ENCODE peak calls at places on chromosomes 3 and 15, in seven cellular contexts. One of them, this sample, is unnamed.
A peak's percentile ranks its signal among the peaks of the same experiment; 100 is the strongest.

GRCh38 chr3:70531063-70531657 is 218.7 kb upstream of the MDFIC2 start:
- DNase-seq in breast epithelium: no peak
- DNase-seq in transverse colon: no peak
- DNase-seq in NB4: peak; percentile 18
- DNase-seq in spleen: no peak
- DNase-seq in heart left ventricle: no peak
- DNase-seq in body of pancreas: no peak
- DNase-seq in this sample: no peak

GRCh38 chr3:138384971-138385370 is 36.6 kb downstream of the MRAS start:
- DNase-seq in breast epithelium: no peak
- DNase-seq in transverse colon: no peak
- DNase-seq in NB4: peak; percentile 27
- DNase-seq in spleen: no peak
- DNase-seq in heart left ventricle: no peak
- DNase-seq in body of pancreas: no peak
- DNase-seq in this sample: no peak

GRCh38 chr3:122458992-122459391 is 43.1 kb upstream of the WDR5B start:
- DNase-seq in breast epithelium: no peak
- DNase-seq in transverse colon: no peak
- DNase-seq in NB4: peak; percentile 12
- DNase-seq in spleen: no peak
- DNase-seq in heart left ventricle: no peak
- DNase-seq in body of pancreas: no peak
- DNase-seq in this sample: peak; percentile 6

GRCh38 chr3:119401069-119401468 is 62.3 kb downstream of the TMEM39A start:
- DNase-seq in breast epithelium: no peak
- DNase-seq in transverse colon: no peak
- DNase-seq in NB4: no peak
- DNase-seq in spleen: no peak
- DNase-seq in heart left ventricle: no peak
- DNase-seq in body of pancreas: no peak
- DNase-seq in this sample: no peak

GRCh38 chr3:139299261-139300132 is 44.3 kb upstream of the MRPS22 start:
- DNase-seq in breast epithelium: no peak
- DNase-seq in transverse colon: no peak
- DNase-seq in NB4: no peak
- DNase-seq in spleen: peak; percentile 45
- DNase-seq in heart left ventricle: no peak
- DNase-seq in body of pancreas: peak; percentile 92
- DNase-seq in this sample: peak; percentile 50

GRCh38 chr3:124676236-124676635 is 54.0 kb upstream of the UMPS start:
- DNase-seq in breast epithelium: no peak
- DNase-seq in transverse colon: no peak
- DNase-seq in NB4: no peak
- DNase-seq in spleen: no peak
- DNase-seq in heart left ventricle: no peak
- DNase-seq in body of pancreas: no peak
- DNase-seq in this sample: no peak

GRCh38 chr3:13308406-13308805 is 111.7 kb downstream of the NUP210 start:
- DNase-seq in breast epithelium: no peak
- DNase-seq in transverse colon: peak; percentile 31
- DNase-seq in NB4: peak; percentile 58
- DNase-seq in spleen: peak; percentile 66
- DNase-seq in heart left ventricle: no peak
- DNase-seq in body of pancreas: peak; percentile 74
- DNase-seq in this sample: peak; percentile 70

GRCh38 chr3:46693038-46693896 is at the start of gene ALS2CL:
- DNase-seq in breast epithelium: peak; percentile 45
- DNase-seq in transverse colon: peak; percentile 81
- DNase-seq in NB4: peak; percentile 30
- DNase-seq in spleen: peak; percentile 92
- DNase-seq in heart left ventricle: peak; percentile 79
- DNase-seq in body of pancreas: peak; percentile 76
- DNase-seq in this sample: peak; percentile 73

GRCh38 chr15:57495554-57496235 is 96.0 kb upstream of the MYZAP start:
- DNase-seq in breast epithelium: no peak
- DNase-seq in transverse colon: no peak
- DNase-seq in NB4: no peak
- DNase-seq in spleen: no peak
- DNase-seq in heart left ventricle: no peak
- DNase-seq in body of pancreas: no peak
- DNase-seq in this sample: no peak

GRCh38 chr3:191356586-191357439 is 26.5 kb upstream of the UTS2B start:
- DNase-seq in breast epithelium: no peak
- DNase-seq in transverse colon: no peak
- DNase-seq in NB4: no peak
- DNase-seq in spleen: no peak
- DNase-seq in heart left ventricle: no peak
- DNase-seq in body of pancreas: no peak
- DNase-seq in this sample: peak; percentile 26

GRCh38 chr15:31261266-31262142 is 65.1 kb upstream of the KLF13 start:
- DNase-seq in breast epithelium: no peak
- DNase-seq in transverse colon: no peak
- DNase-seq in NB4: no peak
- DNase-seq in spleen: peak; percentile 70
- DNase-seq in heart left ventricle: no peak
- DNase-seq in body of pancreas: peak; percentile 24
- DNase-seq in this sample: no peak

GRCh38 chr3:10228248-10228950 is 19.9 kb upstream of the TATDN2 start:
- DNase-seq in breast epithelium: no peak
- DNase-seq in transverse colon: no peak
- DNase-seq in NB4: peak; percentile 91
- DNase-seq in spleen: no peak
- DNase-seq in heart left ventricle: no peak
- DNase-seq in body of pancreas: peak; percentile 42
- DNase-seq in this sample: no peak

GRCh38 chr15:36183207-36183606 is 396.2 kb upstream of the CDIN1 start:
- DNase-seq in breast epithelium: no peak
- DNase-seq in transverse colon: no peak
- DNase-seq in NB4: no peak
- DNase-seq in spleen: no peak
- DNase-seq in heart left ventricle: no peak
- DNase-seq in body of pancreas: no peak
- DNase-seq in this sample: no peak

GRCh38 chr3:168467085-168467714 is 371.5 kb upstream of the GOLIM4 start:
- DNase-seq in breast epithelium: no peak
- DNase-seq in transverse colon: no peak
- DNase-seq in NB4: peak; percentile 14
- DNase-seq in spleen: no peak
- DNase-seq in heart left ventricle: no peak
- DNase-seq in body of pancreas: peak; percentile 29
- DNase-seq in this sample: no peak

GRCh38 chr3:63595221-63595620 is 57.3 kb upstream of the SNTN start:
- DNase-seq in breast epithelium: no peak
- DNase-seq in transverse colon: no peak
- DNase-seq in NB4: no peak
- DNase-seq in spleen: no peak
- DNase-seq in heart left ventricle: no peak
- DNase-seq in body of pancreas: no peak
- DNase-seq in this sample: no peak

GRCh38 chr15:85382942-85383341 is 2.5 kb downstream of the AKAP13 start:
- DNase-seq in breast epithelium: no peak
- DNase-seq in transverse colon: no peak
- DNase-seq in NB4: no peak
- DNase-seq in spleen: no peak
- DNase-seq in heart left ventricle: no peak
- DNase-seq in body of pancreas: no peak
- DNase-seq in this sample: no peak

GRCh38 chr3:58242340-58242739 is 4.7 kb downstream of the ABHD6 start:
- DNase-seq in breast epithelium: no peak
- DNase-seq in transverse colon: no peak
- DNase-seq in NB4: no peak
- DNase-seq in spleen: no peak
- DNase-seq in heart left ventricle: no peak
- DNase-seq in body of pancreas: no peak
- DNase-seq in this sample: no peak

GRCh38 chr3:13644341-13645082 is 95.6 kb downstream of the FBLN2 start:
- DNase-seq in breast epithelium: no peak
- DNase-seq in transverse colon: no peak
- DNase-seq in NB4: no peak
- DNase-seq in spleen: no peak
- DNase-seq in heart left ventricle: no peak
- DNase-seq in body of pancreas: no peak
- DNase-seq in this sample: no peak

GRCh38 chr3:56557815-56558170 is 818 bp downstream of the CCDC66 start:
- DNase-seq in breast epithelium: no peak
- DNase-seq in transverse colon: no peak
- DNase-seq in NB4: no peak
- DNase-seq in spleen: no peak
- DNase-seq in heart left ventricle: no peak
- DNase-seq in body of pancreas: no peak
- DNase-seq in this sample: no peak

GRCh38 chr3:165783383-165783782 is 53.8 kb downstream of the BCHE start:
- DNase-seq in breast epithelium: no peak
- DNase-seq in transverse colon: no peak
- DNase-seq in NB4: no peak
- DNase-seq in spleen: no peak
- DNase-seq in heart left ventricle: no peak
- DNase-seq in body of pancreas: no peak
- DNase-seq in this sample: no peak

GRCh38 chr15:63264685-63265302 is 12.6 kb upstream of the APH1B start:
- DNase-seq in breast epithelium: no peak
- DNase-seq in transverse colon: no peak
- DNase-seq in NB4: no peak
- DNase-seq in spleen: no peak
- DNase-seq in heart left ventricle: no peak
- DNase-seq in body of pancreas: no peak
- DNase-seq in this sample: no peak

GRCh38 chr15:40549894-40550293 is 14.9 kb downstream of the CCDC32 start:
- DNase-seq in breast epithelium: no peak
- DNase-seq in transverse colon: no peak
- DNase-seq in NB4: no peak
- DNase-seq in spleen: no peak
- DNase-seq in heart left ventricle: peak; percentile 83
- DNase-seq in body of pancreas: no peak
- DNase-seq in this sample: no peak

GRCh38 chr3:132154619-132155018 is 119.8 kb upstream of the CPNE4 start:
- DNase-seq in breast epithelium: no peak
- DNase-seq in transverse colon: no peak
- DNase-seq in NB4: no peak
- DNase-seq in spleen: no peak
- DNase-seq in heart left ventricle: no peak
- DNase-seq in body of pancreas: no peak
- DNase-seq in this sample: no peak

GRCh38 chr3:69282191-69282590 is 103.7 kb downstream of the FRMD4B start:
- DNase-seq in breast epithelium: no peak
- DNase-seq in transverse colon: no peak
- DNase-seq in NB4: no peak
- DNase-seq in spleen: no peak
- DNase-seq in heart left ventricle: no peak
- DNase-seq in body of pancreas: peak; percentile 15
- DNase-seq in this sample: no peak

DNA sequence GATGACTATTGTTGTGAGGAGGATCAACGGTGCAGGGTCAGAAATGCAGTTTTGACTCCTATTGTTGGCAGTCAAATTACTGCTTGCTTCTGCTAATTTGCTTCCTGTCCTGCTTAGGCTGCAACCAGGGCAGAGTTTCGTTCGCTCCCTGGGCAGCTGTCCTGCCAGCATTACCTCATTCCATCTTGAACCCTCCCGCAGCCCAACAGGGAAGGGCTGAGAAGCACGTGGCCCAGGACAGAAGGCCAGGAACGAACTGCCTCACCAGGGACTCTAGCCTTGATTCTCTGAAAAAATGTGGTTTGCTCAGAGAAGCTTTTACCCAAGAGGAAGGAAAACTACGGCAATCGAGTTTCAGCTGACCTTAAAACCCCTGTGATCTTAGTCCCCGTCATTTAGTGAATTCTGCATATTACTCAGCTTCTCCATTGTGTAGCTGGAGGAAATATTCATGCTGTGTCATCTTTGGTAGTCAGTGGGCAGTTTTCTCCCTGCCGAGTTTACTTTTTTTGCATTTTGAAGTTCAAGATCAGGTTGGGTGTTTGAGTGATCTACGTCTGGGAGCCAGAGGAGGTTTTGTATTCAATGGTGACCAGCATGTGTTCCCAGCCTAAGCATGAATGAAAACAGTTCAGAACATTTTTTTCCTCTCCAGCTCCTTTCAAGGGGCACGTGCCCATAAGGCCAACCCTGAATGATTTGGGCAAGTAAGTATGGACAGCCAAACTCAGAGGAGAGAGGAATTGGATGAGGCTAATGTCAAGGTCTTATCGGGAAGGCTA is 23.0 kb downstream of the TLNRD1 start:
- DNase-seq in breast epithelium: no peak
- DNase-seq in transverse colon: peak; percentile 43
- DNase-seq in NB4: peak; percentile 84
- DNase-seq in spleen: peak; percentile 86
- DNase-seq in heart left ventricle: peak; percentile 73
- DNase-seq in body of pancreas: peak; percentile 69
- DNase-seq in this sample: no peak
- TF ChIP-seq POLR2A in breast epithelium: no peak
- TF ChIP-seq POLR2A in transverse colon: no peak
- TF ChIP-seq POLR2A in NB4: no peak
- TF ChIP-seq POLR2A in spleen: no peak
- TF ChIP-seq POLR2A in heart left ventricle: no peak
- TF ChIP-seq POLR2A in body of pancreas: no peak
- TF ChIP-seq POLR2A in this sample: no peak

GRCh38 chr3:194271459-194272035 is 79.6 kb downstream of the CPN2 start:
- DNase-seq in breast epithelium: no peak
- DNase-seq in transverse colon: no peak
- DNase-seq in NB4: peak; percentile 38
- DNase-seq in spleen: no peak
- DNase-seq in heart left ventricle: no peak
- DNase-seq in body of pancreas: no peak
- DNase-seq in this sample: no peak
- TF ChIP-seq POLR2A in breast epithelium: no peak
- TF ChIP-seq POLR2A in transverse colon: no peak
- TF ChIP-seq POLR2A in NB4: no peak
- TF ChIP-seq POLR2A in spleen: no peak
- TF ChIP-seq POLR2A in heart left ventricle: no peak
- TF ChIP-seq POLR2A in body of pancreas: no peak
- TF ChIP-seq POLR2A in this sample: no peak

GRCh38 chr3:150733373-150733935 is 29.5 kb downstream of the SIAH2 start:
- DNase-seq in breast epithelium: no peak
- DNase-seq in transverse colon: no peak
- DNase-seq in NB4: peak; percentile 52
- DNase-seq in spleen: no peak
- DNase-seq in heart left ventricle: no peak
- DNase-seq in body of pancreas: no peak
- DNase-seq in this sample: no peak
- TF ChIP-seq POLR2A in breast epithelium: no peak
- TF ChIP-seq POLR2A in transverse colon: no peak
- TF ChIP-seq POLR2A in NB4: no peak
- TF ChIP-seq POLR2A in spleen: no peak
- TF ChIP-seq POLR2A in heart left ventricle: no peak
- TF ChIP-seq POLR2A in body of pancreas: no peak
- TF ChIP-seq POLR2A in this sample: no peak

GRCh38 chr3:175059788-175060187 is 200.7 kb downstream of the NAALADL2 start:
- DNase-seq in breast epithelium: no peak
- DNase-seq in transverse colon: no peak
- DNase-seq in NB4: no peak
- DNase-seq in spleen: no peak
- DNase-seq in heart left ventricle: no peak
- DNase-seq in body of pancreas: no peak
- DNase-seq in this sample: no peak

DNA sequence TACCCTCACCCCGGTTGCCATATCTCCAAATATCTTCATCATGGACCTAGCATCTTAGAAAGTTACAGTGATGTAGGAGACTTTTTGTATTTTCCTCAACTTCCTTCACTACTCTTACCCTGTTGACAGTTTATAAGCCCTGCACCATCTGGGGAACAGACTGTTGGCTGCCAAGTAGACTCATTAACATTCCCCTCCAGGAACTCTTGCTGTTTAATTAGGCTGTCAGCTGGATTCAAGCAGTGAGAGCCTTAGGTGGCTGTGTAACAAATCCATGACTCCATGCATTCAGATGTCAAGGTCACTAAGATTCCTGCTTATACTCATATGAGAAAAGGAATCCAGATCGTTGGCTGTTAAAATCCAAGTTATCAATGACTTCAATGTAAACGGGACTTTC is 198.3 kb downstream of the NAALADL2 start:
- DNase-seq in breast epithelium: no peak
- DNase-seq in transverse colon: no peak
- DNase-seq in NB4: no peak
- DNase-seq in spleen: no peak
- DNase-seq in heart left ventricle: no peak
- DNase-seq in body of pancreas: no peak
- DNase-seq in this sample: no peak
- TF ChIP-seq POLR2A in breast epithelium: no peak
- TF ChIP-seq POLR2A in transverse colon: no peak
- TF ChIP-seq POLR2A in NB4: no peak
- TF ChIP-seq POLR2A in spleen: no peak
- TF ChIP-seq POLR2A in heart left ventricle: no peak
- TF ChIP-seq POLR2A in body of pancreas: no peak
- TF ChIP-seq POLR2A in this sample: no peak

This sample was measured in H54.